ENCODE peak calls at places on chromosome 16, in seven cellular contexts. One of them, this sample, is unnamed.
A peak's percentile ranks its signal among the peaks of the same experiment; 100 is the strongest.

GRCh38 chr16:19809121-19809635 is 75.5 kb downstream of the GPRC5B start:
- DNase-seq in AG04450: no peak
- DNase-seq in left ventricle myocardium inferior: peak; percentile 22
- DNase-seq in HL-60: peak; percentile 84
- DNase-seq in uterus: no peak
- DNase-seq in fibroblast of lung: no peak
- DNase-seq in spleen: no peak
- DNase-seq in this sample: no peak

GRCh38 chr16:19307587-19308241 is 22.2 kb downstream of the CLEC19A start:
- DNase-seq in spleen: no peak
- DNase-seq in uterus: no peak
- DNase-seq in left ventricle myocardium inferior: no peak
- DNase-seq in HL-60: no peak
- DNase-seq in AG04450: no peak
- DNase-seq in fibroblast of lung: no peak
- DNase-seq in this sample: no peak

GRCh38 chr16:28534542-28535373 is 4.0 kb downstream of the NUPR1 start:
- DNase-seq in HL-60: peak; percentile 99
- DNase-seq in left ventricle myocardium inferior: peak; percentile 25
- DNase-seq in spleen: no peak
- DNase-seq in AG04450: no peak
- DNase-seq in fibroblast of lung: peak; percentile 73
- DNase-seq in uterus: peak; percentile 61
- DNase-seq in this sample: peak; percentile 37

GRCh38 chr16:1468456-1468855 is 6.4 kb downstream of the CLCN7 start:
- DNase-seq in AG04450: no peak
- DNase-seq in fibroblast of lung: no peak
- DNase-seq in HL-60: no peak
- DNase-seq in spleen: no peak
- DNase-seq in uterus: no peak
- DNase-seq in left ventricle myocardium inferior: no peak
- DNase-seq in this sample: no peak

GRCh38 chr16:25033852-25034251 is 18.7 kb upstream of the ARHGAP17 start:
- DNase-seq in HL-60: no peak
- DNase-seq in spleen: no peak
- DNase-seq in uterus: no peak
- DNase-seq in left ventricle myocardium inferior: no peak
- DNase-seq in AG04450: no peak
- DNase-seq in fibroblast of lung: peak; percentile 84
- DNase-seq in this sample: no peak

GRCh38 chr16:83899272-83899897 is 470 bp downstream of the MLYCD start:
- DNase-seq in HL-60: peak; percentile 50
- DNase-seq in fibroblast of lung: peak; percentile 61
- DNase-seq in left ventricle myocardium inferior: peak; percentile 49
- DNase-seq in AG04450: peak; percentile 13
- DNase-seq in uterus: peak; percentile 27
- DNase-seq in spleen: peak; percentile 90
- DNase-seq in this sample: peak; percentile 48

GRCh38 chr16:69217433-69217832 is 30.5 kb downstream of the SNTB2 start:
- DNase-seq in left ventricle myocardium inferior: no peak
- DNase-seq in uterus: no peak
- DNase-seq in spleen: no peak
- DNase-seq in HL-60: no peak
- DNase-seq in AG04450: peak; percentile 37
- DNase-seq in fibroblast of lung: peak; percentile 80
- DNase-seq in this sample: peak; percentile 59

GRCh38 chr16:17101646-17102045 is 369.1 kb downstream of the XYLT1 start:
- DNase-seq in uterus: no peak
- DNase-seq in left ventricle myocardium inferior: no peak
- DNase-seq in AG04450: no peak
- DNase-seq in HL-60: peak; percentile 22
- DNase-seq in fibroblast of lung: no peak
- DNase-seq in spleen: no peak
- DNase-seq in this sample: no peak

GRCh38 chr16:10037771-10038170 is 144.5 kb downstream of the GRIN2A start:
- DNase-seq in uterus: no peak
- DNase-seq in HL-60: no peak
- DNase-seq in left ventricle myocardium inferior: no peak
- DNase-seq in fibroblast of lung: no peak
- DNase-seq in AG04450: no peak
- DNase-seq in spleen: no peak
- DNase-seq in this sample: no peak

GRCh38 chr16:54193656-54194007 is 93.0 kb downstream of the IRX3 start:
- DNase-seq in fibroblast of lung: peak; percentile 39
- DNase-seq in AG04450: no peak
- DNase-seq in uterus: peak; percentile 43
- DNase-seq in spleen: peak; percentile 83
- DNase-seq in HL-60: peak; percentile 52
- DNase-seq in left ventricle myocardium inferior: peak; percentile 83
- DNase-seq in this sample: peak; percentile 59

GRCh38 chr16:67967183-67967955 is 1.1 kb downstream of the SLC12A4 start:
- DNase-seq in fibroblast of lung: no peak
- DNase-seq in spleen: peak; percentile 67
- DNase-seq in left ventricle myocardium inferior: no peak
- DNase-seq in AG04450: no peak
- DNase-seq in HL-60: no peak
- DNase-seq in uterus: no peak
- DNase-seq in this sample: no peak

GRCh38 chr16:84226026-84226425 is 13.8 kb downstream of the KCNG4 start:
- DNase-seq in AG04450: no peak
- DNase-seq in spleen: no peak
- DNase-seq in fibroblast of lung: no peak
- DNase-seq in HL-60: no peak
- DNase-seq in uterus: no peak
- DNase-seq in left ventricle myocardium inferior: no peak
- DNase-seq in this sample: no peak

GRCh38 chr16:456891-457483 is 31.5 kb downstream of the RAB11FIP3 start:
- DNase-seq in spleen: no peak
- DNase-seq in fibroblast of lung: peak; percentile 54
- DNase-seq in HL-60: no peak
- DNase-seq in uterus: no peak
- DNase-seq in AG04450: no peak
- DNase-seq in left ventricle myocardium inferior: no peak
- DNase-seq in this sample: no peak

GRCh38 chr16:86798247-86799041 is 220.1 kb downstream of the FOXL1 start:
- DNase-seq in spleen: no peak
- DNase-seq in uterus: no peak
- DNase-seq in fibroblast of lung: no peak
- DNase-seq in left ventricle myocardium inferior: no peak
- DNase-seq in HL-60: no peak
- DNase-seq in AG04450: no peak
- DNase-seq in this sample: no peak

GRCh38 chr16:81696136-81696958 is 82.7 kb upstream of the PLCG2 start:
- DNase-seq in HL-60: no peak
- DNase-seq in spleen: no peak
- DNase-seq in AG04450: no peak
- DNase-seq in uterus: no peak
- DNase-seq in fibroblast of lung: no peak
- DNase-seq in left ventricle myocardium inferior: no peak
- DNase-seq in this sample: no peak

GRCh38 chr16:84443166-84443802 is 61.2 kb downstream of the MEAK7 start:
- DNase-seq in fibroblast of lung: no peak
- DNase-seq in uterus: no peak
- DNase-seq in AG04450: no peak
- DNase-seq in spleen: peak; percentile 54
- DNase-seq in HL-60: no peak
- DNase-seq in left ventricle myocardium inferior: no peak
- DNase-seq in this sample: no peak

GRCh38 chr16:87860553-87861299 is 8.6 kb downstream of the SLC7A5 start:
- DNase-seq in AG04450: no peak
- DNase-seq in left ventricle myocardium inferior: no peak
- DNase-seq in fibroblast of lung: peak; percentile 78
- DNase-seq in HL-60: no peak
- DNase-seq in spleen: peak; percentile 70
- DNase-seq in uterus: no peak
- DNase-seq in this sample: no peak

GRCh38 chr16:84144301-84144858 is 597 bp downstream of the HSDL1 start:
- DNase-seq in spleen: peak; percentile 91
- DNase-seq in uterus: no peak
- DNase-seq in fibroblast of lung: peak; percentile 9
- DNase-seq in left ventricle myocardium inferior: peak; percentile 32
- DNase-seq in HL-60: peak; percentile 23
- DNase-seq in AG04450: no peak
- DNase-seq in this sample: peak; percentile 22

GRCh38 chr16:74982303-74982702 is 2.6 kb downstream of the WDR59 start:
- DNase-seq in HL-60: no peak
- DNase-seq in fibroblast of lung: no peak
- DNase-seq in AG04450: no peak
- DNase-seq in left ventricle myocardium inferior: no peak
- DNase-seq in spleen: no peak
- DNase-seq in uterus: no peak
- DNase-seq in this sample: no peak
- TF ChIP-seq CTCF in HL-60: no peak
- TF ChIP-seq CTCF in fibroblast of lung: no peak
- TF ChIP-seq CTCF in AG04450: no peak
- TF ChIP-seq CTCF in left ventricle myocardium inferior: no peak
- TF ChIP-seq CTCF in spleen: no peak
- TF ChIP-seq CTCF in uterus: no peak
- TF ChIP-seq CTCF in this sample: no peak

DNA sequence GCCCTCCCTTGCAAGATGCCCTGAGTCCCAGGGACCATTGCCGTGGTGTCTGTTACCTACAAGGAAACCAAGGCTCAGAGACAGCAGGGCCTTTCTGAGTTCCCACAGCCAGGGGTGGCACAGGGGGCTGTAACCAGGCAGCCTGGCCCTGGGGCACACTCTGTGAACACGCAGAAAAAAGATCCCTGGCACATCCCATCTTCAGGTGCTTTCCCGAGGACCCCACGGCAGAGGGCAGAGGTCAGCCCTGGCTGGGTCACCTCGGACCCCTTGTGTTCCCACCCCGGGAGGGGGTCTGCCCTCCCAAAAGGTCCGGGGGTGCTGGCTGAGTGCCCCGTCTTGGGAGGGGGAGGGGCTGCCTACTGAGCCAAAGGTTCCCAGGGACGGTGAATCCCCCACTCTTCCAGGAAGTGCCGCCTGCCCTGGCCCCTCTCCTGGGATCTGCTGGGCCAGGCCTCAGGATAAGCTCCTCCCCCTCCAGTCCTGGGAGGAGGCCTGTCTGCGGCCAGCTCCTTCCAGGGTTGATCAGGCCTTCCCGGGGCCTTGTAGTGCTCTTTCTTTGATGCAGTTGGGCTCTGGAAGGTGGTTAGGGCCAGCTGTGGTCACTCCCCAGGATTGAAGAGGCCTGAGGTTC is 8.1 kb downstream of the GLIS2 start:
- DNase-seq in spleen: no peak
- DNase-seq in left ventricle myocardium inferior: peak; percentile 70
- DNase-seq in fibroblast of lung: peak; percentile 60
- DNase-seq in HL-60: no peak
- DNase-seq in uterus: peak; percentile 74
- DNase-seq in AG04450: no peak
- DNase-seq in this sample: no peak
- H3K27ac ChIP-seq in spleen: peak overlapping the region; percentile 61
- H3K27ac ChIP-seq in left ventricle myocardium inferior: peak overlapping the region; percentile 96
- H3K27ac ChIP-seq in fibroblast of lung: peak overlapping the region; percentile 36
- H3K27ac ChIP-seq in HL-60: no peak overlapping the region
- H3K27ac ChIP-seq in uterus: peak overlapping the region; percentile 90
- H3K27ac ChIP-seq in AG04450: peak overlapping the region; percentile 57
- H3K27ac ChIP-seq in this sample: peak overlapping the region; percentile 97

GRCh38 chr16:31458073-31458834 is 1.0 kb upstream of the ARMC5 start:
- DNase-seq in spleen: peak; percentile 94
- DNase-seq in AG04450: no peak
- DNase-seq in uterus: no peak
- DNase-seq in HL-60: peak; percentile 81
- DNase-seq in left ventricle myocardium inferior: no peak
- DNase-seq in fibroblast of lung: no peak
- DNase-seq in this sample: peak; percentile 34
- TF ChIP-seq CTCF in spleen: no peak
- TF ChIP-seq CTCF in AG04450: peak; percentile 26
- TF ChIP-seq CTCF in uterus: no peak
- TF ChIP-seq CTCF in HL-60: no peak
- TF ChIP-seq CTCF in left ventricle myocardium inferior: peak; percentile 45
- TF ChIP-seq CTCF in fibroblast of lung: no peak
- TF ChIP-seq CTCF in this sample: no peak

GRCh38 chr16:72424776-72425175 is 252.8 kb upstream of the PMFBP1 start:
- DNase-seq in left ventricle myocardium inferior: no peak
- DNase-seq in AG04450: no peak
- DNase-seq in HL-60: no peak
- DNase-seq in uterus: no peak
- DNase-seq in fibroblast of lung: no peak
- DNase-seq in spleen: no peak
- DNase-seq in this sample: no peak
- H3K27ac ChIP-seq in left ventricle myocardium inferior: no peak overlapping the region
- H3K27ac ChIP-seq in AG04450: no peak overlapping the region
- H3K27ac ChIP-seq in HL-60: no peak overlapping the region
- H3K27ac ChIP-seq in uterus: no peak overlapping the region
- H3K27ac ChIP-seq in fibroblast of lung: no peak overlapping the region
- H3K27ac ChIP-seq in spleen: no peak overlapping the region
- H3K27ac ChIP-seq in this sample: no peak overlapping the region

GRCh38 chr16:89040861-89041570 is 52.6 kb upstream of the ACSF3 start:
- DNase-seq in AG04450: no peak
- DNase-seq in HL-60: no peak
- DNase-seq in spleen: peak; percentile 70
- DNase-seq in left ventricle myocardium inferior: no peak
- DNase-seq in fibroblast of lung: no peak
- DNase-seq in uterus: no peak
- DNase-seq in this sample: no peak
- TF ChIP-seq CTCF in AG04450: no peak
- TF ChIP-seq CTCF in HL-60: no peak
- TF ChIP-seq CTCF in spleen: no peak
- TF ChIP-seq CTCF in left ventricle myocardium inferior: no peak
- TF ChIP-seq CTCF in fibroblast of lung: no peak
- TF ChIP-seq CTCF in uterus: no peak
- TF ChIP-seq CTCF in this sample: no peak

DNA sequence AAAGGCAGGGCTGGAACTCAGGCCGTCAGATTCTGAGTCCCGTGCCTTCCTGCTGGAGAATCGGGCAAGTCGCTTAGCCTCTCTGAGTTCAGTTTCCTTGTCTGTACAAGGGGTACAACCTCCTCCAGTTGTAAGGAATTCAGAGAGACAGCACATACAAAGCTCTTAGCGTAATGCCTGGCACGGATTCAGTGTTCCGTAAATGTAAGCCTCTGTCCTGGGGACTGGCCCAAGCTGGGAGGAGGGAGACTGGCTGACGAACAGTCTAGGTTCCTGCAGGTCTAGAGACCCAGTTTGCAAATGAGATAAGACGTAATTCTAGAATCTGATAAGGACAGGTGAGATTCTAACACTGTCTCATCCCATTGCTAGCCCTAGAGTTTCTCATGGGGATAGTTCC is 9.9 kb downstream of the METTL22 start:
- DNase-seq in uterus: no peak
- DNase-seq in left ventricle myocardium inferior: no peak
- DNase-seq in spleen: peak; percentile 17
- DNase-seq in fibroblast of lung: peak; percentile 5
- DNase-seq in HL-60: no peak
- DNase-seq in AG04450: no peak
- DNase-seq in this sample: no peak
- H3K27ac ChIP-seq in uterus: no peak overlapping the region
- H3K27ac ChIP-seq in left ventricle myocardium inferior: no peak overlapping the region
- H3K27ac ChIP-seq in spleen: peak overlapping the region; percentile 85
- H3K27ac ChIP-seq in fibroblast of lung: no peak overlapping the region
- H3K27ac ChIP-seq in HL-60: no peak overlapping the region
- H3K27ac ChIP-seq in AG04450: no peak overlapping the region
- H3K27ac ChIP-seq in this sample: no peak overlapping the region

GRCh38 chr16:85607331-85607765 is 5.8 kb upstream of the GSE1 start:
- DNase-seq in fibroblast of lung: peak; percentile 27
- DNase-seq in HL-60: peak; percentile 12
- DNase-seq in spleen: no peak
- DNase-seq in AG04450: no peak
- DNase-seq in left ventricle myocardium inferior: no peak
- DNase-seq in uterus: no peak
- DNase-seq in this sample: no peak
- TF ChIP-seq CTCF in fibroblast of lung: no peak
- TF ChIP-seq CTCF in HL-60: no peak
- TF ChIP-seq CTCF in spleen: no peak
- TF ChIP-seq CTCF in AG04450: no peak
- TF ChIP-seq CTCF in left ventricle myocardium inferior: no peak
- TF ChIP-seq CTCF in uterus: no peak
- TF ChIP-seq CTCF in this sample: no peak

This sample was measured in RWPE1.